ENCODE peak calls at places on chromosomes 16 and 17, in six cellular contexts. K, N, L, U, Z and M are unnamed samples.

GRCh38 chr17:29069526-29070041 is 26.6 kb downstream of the PIPOX start:
- DNase-seq in K (no peak), N (no peak), U (no peak), Z (no peak), L (no peak), M (no peak)

GRCh38 chr17:67326440-67326839 is 39.9 kb downstream of the PSMD12 start:
- DNase-seq in N (no peak), L (no peak), K (no peak), Z (no peak), U (no peak), M (no peak)

GRCh38 chr16:87740441-87740840 is 25.3 kb downstream of the KLHDC4 start:
- DNase-seq in U (no peak), N (no peak), Z (no peak), K (no peak), L (no peak), M (no peak)

GRCh38 chr17:57115916-57116315 is 30.9 kb downstream of the AKAP1 start:
- DNase-seq in Z (no peak), K (no peak), N (no peak), U (no peak), L (no peak), M (no peak)

GRCh38 chr17:64739316-64740058 is 77.4 kb upstream of the SMURF2 start:
- DNase-seq in K (no peak), Z (no peak), L (no peak), N (no peak), U (no peak), M (no peak)

GRCh38 chr17:41657164-41657754 is 31.4 kb upstream of the EIF1 start:
- DNase-seq in N (no peak), Z (no peak), U (no peak), L (no peak), K (no peak), M (no peak)

GRCh38 chr17:49338883-49339282 is 23.2 kb downstream of the ZNF652 start:
- DNase-seq in U (no peak), L (no peak), K (no peak), Z (no peak), N (no peak), M (no peak)

GRCh38 chr16:200388-200787 is 20.1 kb downstream of the HBQ1 start:
- DNase-seq in Z (no peak), N (no peak), U (no peak), K (no peak), L (no peak), M (no peak)

GRCh38 chr17:6580628-6581027 is 24.3 kb upstream of the PITPNM3 start:
- DNase-seq in N (no peak), K (no peak), Z (no peak), L (no peak), U (no peak), M (no peak)

GRCh38 chr16:86426243-86426642 is 84.1 kb upstream of the FOXF1 start:
- DNase-seq in U (no peak), Z (no peak), N (no peak), K (no peak), L (no peak), M (no peak)

GRCh38 chr16:84481051-84481735 is 23.3 kb downstream of the MEAK7 start:
- DNase-seq in L (peak), N (no peak), Z (no peak), K (no peak), U (no peak), M (no peak)

GRCh38 chr16:67179421-67180080 is 4.2 kb downstream of the MATCAP1 start:
- DNase-seq in L (no peak), Z (no peak), K (no peak), N (no peak), U (no peak), M (no peak)

GRCh38 chr17:49497147-49498036 is 2.3 kb downstream of the NGFR start:
- DNase-seq in Z (peak), N (no peak), U (no peak), K (no peak), L (no peak), M (no peak)

GRCh38 chr17:1830288-1830687 is 483 bp downstream of the RPA1 start:
- DNase-seq in K (no peak), L (no peak), N (no peak), U (peak), Z (no peak), M (no peak)

GRCh38 chr17:9512323-9513168 is 63.1 kb downstream of the STX8 start:
- DNase-seq in U (no peak), Z (no peak), K (no peak), N (no peak), L (no peak), M (no peak)